ENCODE peak calls at places on chromosomes 13 and 19, in nine cellular contexts. One of them, this sample, is unnamed.

GRCh38 chr19:41515054-41515652 is 60.8 kb upstream of the CEACAM21 start:
- DNase-seq in hypothalamus: no peak
- DNase-seq in tibial nerve: no peak
- DNase-seq in stimulated activated CD8-positive, alpha-beta memory T cell treated with anti-CD3 and anti-CD28 coated beads, Interleukin-12 subunit alpha, Interleukin-12 subunit beta, amount 100 ng/mL, for 4 hours: no peak
- DNase-seq in stimulated activated CD4-positive, alpha-beta T cell treated with anti-CD3 and anti-CD28 coated beads, Interleukin-4, amount 100 ng/mL, for 24 hours: no peak
- DNase-seq in NB4: no peak
- DNase-seq in MV-4-11: no peak
- DNase-seq in GM04503: no peak
- DNase-seq in anterior cingulate cortex: no peak
- DNase-seq in this sample: no peak

GRCh38 chr19:39031368-39032163 is 783 bp downstream of the FBXO27 start:
- DNase-seq in GM04503: no peak
- DNase-seq in MV-4-11: no peak
- DNase-seq in hypothalamus: peak; percentile 81
- DNase-seq in tibial nerve: peak; percentile 56
- DNase-seq in stimulated activated CD4-positive, alpha-beta T cell treated with anti-CD3 and anti-CD28 coated beads, Interleukin-4, amount 100 ng/mL, for 24 hours: peak; percentile 84
- DNase-seq in anterior cingulate cortex: peak; percentile 78
- DNase-seq in NB4: peak; percentile 74
- DNase-seq in stimulated activated CD8-positive, alpha-beta memory T cell treated with anti-CD3 and anti-CD28 coated beads, Interleukin-12 subunit alpha, Interleukin-12 subunit beta, amount 100 ng/mL, for 4 hours: peak; percentile 61
- DNase-seq in this sample: peak; percentile 62

GRCh38 chr13:113090806-113091205 is 14.8 kb upstream of the F7 start:
- DNase-seq in NB4: no peak
- DNase-seq in stimulated activated CD8-positive, alpha-beta memory T cell treated with anti-CD3 and anti-CD28 coated beads, Interleukin-12 subunit alpha, Interleukin-12 subunit beta, amount 100 ng/mL, for 4 hours: no peak
- DNase-seq in MV-4-11: no peak
- DNase-seq in hypothalamus: no peak
- DNase-seq in stimulated activated CD4-positive, alpha-beta T cell treated with anti-CD3 and anti-CD28 coated beads, Interleukin-4, amount 100 ng/mL, for 24 hours: no peak
- DNase-seq in anterior cingulate cortex: no peak
- DNase-seq in tibial nerve: no peak
- DNase-seq in GM04503: no peak
- DNase-seq in this sample: no peak

GRCh38 chr19:7729211-7729610 is 2.7 kb downstream of the CLEC4G start:
- DNase-seq in NB4: peak; percentile 22
- DNase-seq in stimulated activated CD4-positive, alpha-beta T cell treated with anti-CD3 and anti-CD28 coated beads, Interleukin-4, amount 100 ng/mL, for 24 hours: no peak
- DNase-seq in tibial nerve: no peak
- DNase-seq in GM04503: no peak
- DNase-seq in stimulated activated CD8-positive, alpha-beta memory T cell treated with anti-CD3 and anti-CD28 coated beads, Interleukin-12 subunit alpha, Interleukin-12 subunit beta, amount 100 ng/mL, for 4 hours: no peak
- DNase-seq in anterior cingulate cortex: no peak
- DNase-seq in MV-4-11: no peak
- DNase-seq in hypothalamus: no peak
- DNase-seq in this sample: no peak

GRCh38 chr13:29165840-29166239 is 345.7 kb downstream of the MTUS2 start:
- DNase-seq in anterior cingulate cortex: no peak
- DNase-seq in stimulated activated CD8-positive, alpha-beta memory T cell treated with anti-CD3 and anti-CD28 coated beads, Interleukin-12 subunit alpha, Interleukin-12 subunit beta, amount 100 ng/mL, for 4 hours: no peak
- DNase-seq in stimulated activated CD4-positive, alpha-beta T cell treated with anti-CD3 and anti-CD28 coated beads, Interleukin-4, amount 100 ng/mL, for 24 hours: no peak
- DNase-seq in GM04503: no peak
- DNase-seq in hypothalamus: no peak
- DNase-seq in tibial nerve: no peak
- DNase-seq in NB4: peak; percentile 84
- DNase-seq in MV-4-11: peak; percentile 95
- DNase-seq in this sample: no peak

GRCh38 chr13:91468301-91468700 is 69.9 kb downstream of the GPC5 start:
- DNase-seq in MV-4-11: no peak
- DNase-seq in stimulated activated CD4-positive, alpha-beta T cell treated with anti-CD3 and anti-CD28 coated beads, Interleukin-4, amount 100 ng/mL, for 24 hours: no peak
- DNase-seq in NB4: no peak
- DNase-seq in tibial nerve: no peak
- DNase-seq in GM04503: no peak
- DNase-seq in stimulated activated CD8-positive, alpha-beta memory T cell treated with anti-CD3 and anti-CD28 coated beads, Interleukin-12 subunit alpha, Interleukin-12 subunit beta, amount 100 ng/mL, for 4 hours: no peak
- DNase-seq in hypothalamus: no peak
- DNase-seq in anterior cingulate cortex: no peak
- DNase-seq in this sample: no peak

GRCh38 chr19:51607920-51608562 is 22.2 kb downstream of the SIGLEC5 start:
- DNase-seq in tibial nerve: peak; percentile 82
- DNase-seq in anterior cingulate cortex: no peak
- DNase-seq in hypothalamus: peak; percentile 12
- DNase-seq in GM04503: no peak
- DNase-seq in stimulated activated CD4-positive, alpha-beta T cell treated with anti-CD3 and anti-CD28 coated beads, Interleukin-4, amount 100 ng/mL, for 24 hours: peak; percentile 67
- DNase-seq in stimulated activated CD8-positive, alpha-beta memory T cell treated with anti-CD3 and anti-CD28 coated beads, Interleukin-12 subunit alpha, Interleukin-12 subunit beta, amount 100 ng/mL, for 4 hours: no peak
- DNase-seq in MV-4-11: peak; percentile 83
- DNase-seq in NB4: peak; percentile 88
- DNase-seq in this sample: peak; percentile 91

GRCh38 chr19:13985771-13986347 is 20.3 kb downstream of the RFX1 start:
- DNase-seq in tibial nerve: no peak
- DNase-seq in stimulated activated CD8-positive, alpha-beta memory T cell treated with anti-CD3 and anti-CD28 coated beads, Interleukin-12 subunit alpha, Interleukin-12 subunit beta, amount 100 ng/mL, for 4 hours: no peak
- DNase-seq in MV-4-11: no peak
- DNase-seq in hypothalamus: no peak
- DNase-seq in NB4: no peak
- DNase-seq in GM04503: no peak
- DNase-seq in stimulated activated CD4-positive, alpha-beta T cell treated with anti-CD3 and anti-CD28 coated beads, Interleukin-4, amount 100 ng/mL, for 24 hours: no peak
- DNase-seq in anterior cingulate cortex: no peak
- DNase-seq in this sample: no peak

This sample was measured in erythroblast.